ENCODE peak calls at places on chromosome 9, in four cellular contexts. J, X, A and N are unnamed samples.

GRCh38 chr9:89434636-89435314 is 63.1 kb downstream of the SEMA4D start:
- DNase-seq in A (no peak), J (no peak), X (no peak), N (no peak)

GRCh38 chr9:37491939-37492338 is 6.2 kb downstream of the POLR1E start:
- DNase-seq in A (no peak), X (no peak), J (no peak), N (no peak)

GRCh38 chr9:121298689-121299112 is 30.7 kb downstream of the GSN start:
- DNase-seq in A (peak), J (no peak), X (no peak), N (peak)

GRCh38 chr9:29966247-29966646 is 2393.0 kb upstream of the C9orf72 start:
- DNase-seq in X (no peak), J (peak), A (no peak), N (no peak)

GRCh38 chr9:135150981-135151380 is 63.5 kb downstream of the OLFM1 start:
- DNase-seq in A (no peak), X (no peak), J (no peak), N (no peak)

GRCh38 chr9:63816742-63817621 is 1468.0 kb downstream of the FOXD4L5 start:
- DNase-seq in X (peak), J (peak), A (peak), N (peak)

GRCh38 chr9:34291019-34291418 is 38.0 kb downstream of the KIF24 start:
- DNase-seq in X (no peak), J (no peak), A (no peak), N (no peak)

GRCh38 chr9:124688238-124688904 is 82.7 kb downstream of the NR6A1 start:
- DNase-seq in X (peak), A (no peak), J (no peak), N (no peak)

GRCh38 chr9:107513464-107514092 is 24.0 kb upstream of the KLF4 start:
- DNase-seq in J (no peak), A (no peak), X (no peak), N (no peak)

GRCh38 chr9:86708918-86709835 is 238.1 kb downstream of the GAS1 start:
- DNase-seq in A (no peak), J (no peak), X (no peak), N (no peak)
- H3K4me2 ChIP-seq in A (no peak), J (no peak), X (no peak), N (no peak)

GRCh38 chr9:138117836-138118235 is 240.3 kb downstream of the CACNA1B start:
- DNase-seq in X (no peak), A (no peak), J (no peak), N (no peak)
- H3K4me3 ChIP-seq in X (no peak), A (no peak), J (no peak), N (no peak)

GRCh38 chr9:119005162-119005561 is 364.1 kb downstream of the BRINP1 start:
- DNase-seq in J (no peak), X (no peak), A (no peak), N (no peak)

GRCh38 chr9:119003882-119004617 is 365.2 kb downstream of the BRINP1 start:
- DNase-seq in A (no peak), J (no peak), X (no peak), N (no peak)

GRCh38 chr9:119004618-119004990 is 364.6 kb downstream of the BRINP1 start:
- DNase-seq in X (no peak), J (peak), A (peak), N (no peak)

GRCh38 chr9:119003218-119003617 is 366.0 kb downstream of the BRINP1 start:
- DNase-seq in X (no peak), J (no peak), A (no peak), N (no peak)
- TF ChIP-seq JUN in X (no peak), J (no peak), A (no peak), N (no peak)

DNA sequence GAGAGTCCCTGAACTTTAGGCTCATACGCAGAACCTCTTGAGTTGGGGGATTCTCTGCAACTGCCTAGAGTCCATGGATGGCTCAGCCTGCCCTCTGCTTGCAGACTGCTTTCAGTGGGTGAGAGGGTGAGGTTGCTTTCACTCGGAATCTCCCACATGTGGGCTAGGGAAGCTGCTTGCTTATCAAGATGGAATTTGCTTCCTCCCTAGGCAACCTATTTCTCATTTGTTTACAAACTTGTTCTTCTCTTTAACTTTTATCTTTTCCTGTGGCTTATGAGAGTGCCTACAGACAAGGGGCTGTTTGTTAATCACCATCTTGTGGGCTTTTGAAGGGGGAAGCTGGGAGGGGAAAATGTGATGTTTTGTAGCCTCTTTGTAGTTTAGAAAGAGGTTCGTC is 10.0 kb downstream of the TLE4 start:
- DNase-seq in A (peak), J (peak), X (peak), N (peak)
- H3K4me2 ChIP-seq in A (no peak), J (no peak), X (no peak), N (peak)